ENCODE peak calls at places on chromosomes 6 and 20, in seven cellular contexts. Y is tibial nerve; J is CD8-positive, alpha-beta memory T cell; H is vagina; S is thyroid gland; V is fibroblast of lung; Q is SJSA1. F is an unnamed sample.

GRCh38 chr6:24646771-24647170 is 780 bp upstream of the KIAA0319 start:
- DNase-seq in Q (no peak), J (no peak), H (no peak), V (peak), Y (no peak), S (no peak), F (no peak)

GRCh38 chr6:57021086-57021720 is 25.3 kb upstream of the KIAA1586 start:
- DNase-seq in H (no peak), Y (no peak), V (peak), J (no peak), Q (no peak), S (no peak), F (no peak)

GRCh38 chr6:134921276-134921979 is 28.5 kb downstream of the ALDH8A1 start:
- DNase-seq in J (no peak), V (no peak), H (no peak), Y (no peak), Q (no peak), S (no peak), F (no peak)

GRCh38 chr6:130885392-130886192 is 58.4 kb downstream of the SMLR1 start:
- DNase-seq in Q (peak), J (peak), S (peak), H (no peak), Y (peak), V (peak), F (peak)

GRCh38 chr6:166584813-166585429 is 1.6 kb downstream of the RAMACL start:
- DNase-seq in S (no peak), H (no peak), V (no peak), Q (no peak), J (no peak), Y (no peak), F (no peak)

GRCh38 chr6:167153523-167153959 is 4.2 kb downstream of the GPR31 start:
- DNase-seq in H (no peak), Q (peak), V (peak), Y (peak), J (no peak), S (no peak), F (no peak)

GRCh38 chr6:160036790-160037206 is 67.9 kb downstream of the IGF2R start:
- DNase-seq in J (no peak), S (no peak), H (peak), Q (no peak), V (peak), Y (peak), F (no peak)

GRCh38 chr20:12316794-12317193 is 399.1 kb downstream of the BTBD3 start:
- DNase-seq in Y (no peak), H (no peak), J (no peak), Q (no peak), V (no peak), S (no peak), F (no peak)

GRCh38 chr6:156013155-156013554 is 557.5 kb upstream of the NOX3 start:
- DNase-seq in Y (no peak), J (no peak), Q (no peak), S (peak), H (no peak), V (no peak), F (no peak)

GRCh38 chr20:10648651-10649050 is 25.1 kb downstream of the JAG1 start:
- DNase-seq in Y (no peak), V (peak), J (no peak), Q (peak), H (no peak), S (no peak), F (no peak)

GRCh38 chr20:407097-407952 is 774 bp upstream of the RBCK1 start:
- DNase-seq in Q (peak), J (peak), V (peak), H (peak), Y (peak), S (peak), F (peak)

GRCh38 chr6:562052-562676 is 94.7 kb downstream of the HUS1B start:
- DNase-seq in S (no peak), V (no peak), H (no peak), J (no peak), Q (no peak), Y (peak), F (no peak)

GRCh38 chr6:70166088-70166958 is 136.6 kb downstream of the COL9A1 start:
- DNase-seq in S (peak), H (no peak), V (peak), Q (no peak), J (no peak), Y (peak), F (peak)

GRCh38 chr6:85641916-85642773 is 541 bp downstream of the SYNCRIP start:
- DNase-seq in Q (peak), S (peak), Y (peak), J (peak), H (peak), V (peak), F (peak)

GRCh38 chr6:119749341-119749740 is 399.8 kb upstream of the MAN1A1 start:
- DNase-seq in J (no peak), Y (no peak), V (no peak), S (no peak), H (no peak), Q (no peak), F (no peak)

GRCh38 chr6:88813045-88813444 is 150.4 kb downstream of the RNGTT start:
- DNase-seq in J (no peak), Y (no peak), Q (no peak), V (no peak), S (peak), H (no peak), F (no peak)

GRCh38 chr6:135812085-135812526 is 39.4 kb upstream of the PDE7B start:
- DNase-seq in H (no peak), Y (peak), V (peak), Q (no peak), S (peak), J (no peak), F (no peak)

GRCh38 chr20:815914-816606 is 17.5 kb upstream of the FAM110A start:
- DNase-seq in S (peak), J (peak), H (peak), V (peak), Y (peak), Q (no peak), F (peak)

GRCh38 chr6:37624121-37624520 is 73.6 kb downstream of the MDGA1 start:
- DNase-seq in Y (no peak), J (no peak), S (no peak), H (no peak), Q (no peak), V (no peak), F (no peak)

GRCh38 chr20:50398471-50399002 is 111.6 kb upstream of the PTPN1 start:
- DNase-seq in H (no peak), S (no peak), Y (no peak), V (no peak), Q (no peak), J (no peak), F (no peak)

GRCh38 chr6:109212683-109213082 is 117.4 kb downstream of the CEP57L1 start:
- DNase-seq in J (no peak), Q (no peak), Y (no peak), S (no peak), V (no peak), H (no peak), F (no peak)

GRCh38 chr6:147621280-147621679 is 112.8 kb downstream of the SAMD5 start:
- DNase-seq in Q (no peak), J (no peak), H (no peak), S (no peak), Y (peak), V (peak), F (no peak)

GRCh38 chr20:3470208-3470626 is 601 bp upstream of the ATRN start:
- DNase-seq in Y (no peak), V (no peak), Q (no peak), S (no peak), J (no peak), H (no peak), F (no peak)

GRCh38 chr6:167709196-167709595 is 117.5 kb upstream of the AFDN start:
- DNase-seq in S (no peak), J (no peak), Y (no peak), H (no peak), Q (no peak), V (no peak), F (no peak)

GRCh38 chr6:89941031-89941775 is 46.9 kb downstream of the GJA10 start:
- DNase-seq in V (peak), J (no peak), S (no peak), Q (no peak), H (no peak), Y (peak), F (peak)

GRCh38 chr6:142833054-142833453 is 111.9 kb downstream of the HIVEP2 start:
- DNase-seq in Q (peak), S (no peak), V (peak), Y (no peak), H (no peak), J (no peak), F (no peak)

GRCh38 chr6:158688860-158689259 is 39.0 kb downstream of the SYTL3 start:
- DNase-seq in S (no peak), V (no peak), H (no peak), Q (no peak), J (no peak), Y (no peak), F (no peak)

GRCh38 chr6:158347335-158347734 is 35.1 kb downstream of the TULP4 start:
- DNase-seq in J (no peak), Q (no peak), S (no peak), H (no peak), V (no peak), Y (no peak), F (no peak)

GRCh38 chr20:59819496-59820203 is 113.8 kb downstream of the SYCP2 start:
- DNase-seq in V (no peak), J (no peak), S (no peak), H (peak), Q (peak), Y (peak), F (no peak)

GRCh38 chr6:52352239-52353008 is 9.5 kb upstream of the PAQR8 start:
- DNase-seq in Q (peak), H (no peak), Y (no peak), J (no peak), S (no peak), V (peak), F (peak)
- H3K27ac ChIP-seq in Q (peak), H (no peak), Y (no peak), J (no peak), S (no peak), V (peak), F (peak)

GRCh38 chr20:63699466-63700198 is 3.2 kb downstream of the TNFRSF6B start:
- DNase-seq in J (no peak), S (no peak), Y (peak), V (no peak), H (no peak), Q (no peak), F (no peak)
- H3K27ac ChIP-seq in J (no peak), S (no peak), Y (no peak), V (peak), H (no peak), Q (peak), F (no peak)

GRCh38 chr6:98547634-98548033 is 286.7 kb upstream of the POU3F2 start:
- DNase-seq in S (no peak), Q (no peak), J (no peak), V (peak), Y (no peak), H (no peak), F (no peak)

GRCh38 chr6:98547151-98547550 is 287.2 kb upstream of the POU3F2 start:
- DNase-seq in S (no peak), V (no peak), Y (no peak), Q (no peak), J (no peak), H (no peak), F (no peak)
- H3K27ac ChIP-seq in S (no peak), V (no peak), Y (no peak), Q (no peak), J (no peak), H (no peak), F (no peak)

GRCh38 chr6:111354751-111355150 is 128.3 kb downstream of the REV3L start:
- DNase-seq in V (no peak), Q (no peak), Y (no peak), S (no peak), H (no peak), J (no peak), F (no peak)
- H3K27ac ChIP-seq in V (no peak), Q (no peak), Y (no peak), S (no peak), H (no peak), J (no peak), F (no peak)

DNA sequence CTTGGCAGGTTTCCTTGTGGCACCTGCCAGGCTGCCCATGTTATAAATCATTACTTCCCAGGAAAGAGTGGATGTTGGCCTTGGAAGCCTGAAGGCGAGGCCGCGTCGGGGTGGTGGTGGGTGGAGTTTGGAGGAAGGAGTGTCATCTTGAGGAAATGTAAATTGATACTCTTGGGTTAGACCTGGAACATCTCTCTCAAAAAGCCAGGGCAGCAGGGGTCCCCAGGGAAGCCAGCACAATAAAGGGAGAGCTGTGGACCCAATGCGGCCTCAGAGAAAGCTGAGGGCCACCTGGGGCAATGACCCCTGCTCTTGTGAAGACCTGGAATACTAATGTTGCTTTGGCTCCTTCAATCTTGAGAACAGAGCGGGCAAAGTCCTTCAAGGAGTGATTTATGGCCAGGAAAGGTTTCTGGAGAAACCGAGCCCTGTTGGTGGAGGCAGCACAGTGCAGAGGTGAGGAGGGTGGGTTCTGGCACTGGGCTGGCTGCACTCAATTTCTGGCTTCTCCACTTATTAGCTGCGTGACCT is 26.3 kb upstream of the TRAF3IP2 start:
- DNase-seq in H (no peak), S (no peak), J (no peak), Q (no peak), Y (no peak), V (no peak), F (no peak)
- H3K27ac ChIP-seq in H (peak), S (no peak), J (no peak), Q (no peak), Y (no peak), V (no peak), F (no peak)

GRCh38 chr6:138419766-138420165 is 15.7 kb downstream of the HEBP2 start:
- DNase-seq in H (no peak), Q (no peak), Y (no peak), V (no peak), J (no peak), S (no peak), F (no peak)

GRCh38 chr6:138421089-138421488 is 17.1 kb downstream of the HEBP2 start:
- DNase-seq in Y (no peak), H (no peak), J (no peak), S (no peak), Q (no peak), V (no peak), F (no peak)

GRCh38 chr6:138422861-138423260 is 18.8 kb downstream of the HEBP2 start:
- DNase-seq in H (no peak), J (no peak), S (no peak), Y (no peak), Q (no peak), V (no peak), F (no peak)

GRCh38 chr6:138420356-138420755 is 16.3 kb downstream of the HEBP2 start:
- DNase-seq in S (no peak), Y (no peak), Q (no peak), H (no peak), J (no peak), V (no peak), F (no peak)

GRCh38 chr6:138421608-138422007 is 17.6 kb downstream of the HEBP2 start:
- DNase-seq in S (no peak), V (no peak), Y (no peak), J (no peak), Q (no peak), H (no peak), F (no peak)
- H3K27ac ChIP-seq in S (no peak), V (no peak), Y (no peak), J (no peak), Q (no peak), H (no peak), F (no peak)

DNA sequence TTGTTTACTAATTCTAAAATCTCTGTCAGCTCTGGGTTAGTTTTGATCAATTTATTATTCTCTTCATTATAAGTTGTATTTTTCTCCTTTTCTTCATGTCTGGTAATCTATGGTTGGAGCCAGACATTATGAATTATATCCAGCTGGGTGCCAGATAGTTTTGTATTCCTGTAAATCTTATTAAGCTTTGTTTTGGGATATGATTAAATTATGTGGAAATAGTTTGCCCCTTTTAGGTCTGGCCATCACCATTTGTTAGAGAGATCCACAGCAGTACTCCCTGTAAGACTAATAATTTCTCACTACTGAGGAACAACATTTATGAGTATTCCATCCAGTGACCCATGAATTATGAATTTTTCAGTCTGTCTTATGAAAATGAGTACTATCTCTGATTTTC is 20.9 kb upstream of the SLC17A1 start:
- DNase-seq in J (no peak), V (no peak), H (no peak), Q (no peak), Y (no peak), S (no peak), F (no peak)
- H3K27ac ChIP-seq in J (no peak), V (no peak), H (no peak), Q (no peak), Y (no peak), S (no peak), F (no peak)